ENCODE peak calls at places on chromosomes 4 and X, in six cellular contexts. Z is K562, O is GM12878, R is GM12891, M is HepG2, W is H1. V is an unnamed sample.

GRCh38 chr4:122806981-122807679 is 19.5 kb upstream of the FGF2 start:
- DNase-seq in Z (peak; percentile 26), O (no peak), R (no peak), M (no peak), W (no peak), V (no peak)

GRCh38 chr4:84279678-84280077 is 219.4 kb downstream of the NKX6-1 start:
- DNase-seq in Z (no peak), O (no peak), R (no peak), M (no peak), W (no peak), V (no peak)

GRCh38 chrX:85627363-85627762 is 247.9 kb upstream of the POF1B start:
- DNase-seq in Z (peak; percentile 1), O (no peak), R (no peak), M (no peak), W (no peak), V (no peak)

GRCh38 chr4:66564901-66565648 is 894.8 kb upstream of the EPHA5 start:
- DNase-seq in Z (no peak), O (no peak), R (no peak), M (no peak), W (no peak), V (no peak)

GRCh38 chr4:141807073-141807472 is 170.7 kb downstream of the IL15 start:
- DNase-seq in Z (no peak), O (no peak), R (no peak), M (no peak), W (no peak), V (no peak)

GRCh38 chr4:42712854-42713253 is 55.9 kb upstream of the ATP8A1 start:
- DNase-seq in Z (no peak), O (no peak), R (no peak), M (no peak), W (no peak), V (no peak)

GRCh38 chr4:157315968-157316367 is 95.4 kb downstream of the GRIA2 start:
- DNase-seq in Z (no peak), O (no peak), R (no peak), M (no peak), W (no peak), V (no peak)

GRCh38 chr4:55359397-55359916 is 13.4 kb downstream of the SRD5A3 start:
- DNase-seq in Z (no peak), O (no peak), R (no peak), M (no peak), W (peak; percentile 35), V (no peak)

GRCh38 chr4:46404961-46405360 is 15.0 kb upstream of the GABRA2 start:
- DNase-seq in Z (no peak), O (no peak), R (no peak), M (peak; percentile 10), W (peak; percentile 49), V (no peak)

GRCh38 chrX:118251251-118251650 is 94.7 kb upstream of the WDR44 start:
- DNase-seq in Z (no peak), O (no peak), R (no peak), M (no peak), W (no peak), V (no peak)

GRCh38 chr4:110622841-110623709 is at the start of gene PITX2:
- DNase-seq in Z (peak; percentile 50), O (no peak), R (no peak), M (no peak), W (peak; percentile 99), V (peak; percentile 63)

GRCh38 chr4:53591372-53591892 is at the start of gene LNX1:
- DNase-seq in Z (peak; percentile 41), O (no peak), R (no peak), M (no peak), W (peak; percentile 86), V (no peak)
- TF ChIP-seq POLR2A in Z (peak; percentile 44), O (no peak), R (no peak), M (no peak), W (peak; percentile 33), V (no peak)

GRCh38 chr4:112739442-112739841 is 102.5 kb downstream of the LARP7 start:
- DNase-seq in Z (no peak), O (no peak), R (no peak), M (no peak), W (peak; percentile 28), V (no peak)

GRCh38 chr4:112732142-112732541 is 95.2 kb downstream of the LARP7 start:
- DNase-seq in Z (no peak), O (no peak), R (no peak), M (no peak), W (peak; percentile 44), V (no peak)

GRCh38 chr4:112736718-112737135 is 99.8 kb downstream of the LARP7 start:
- DNase-seq in Z (no peak), O (peak; percentile 64), R (no peak), M (no peak), W (peak; percentile 33), V (no peak)

GRCh38 chr4:112731715-112732114 is 94.8 kb downstream of the LARP7 start:
- DNase-seq in Z (no peak), O (no peak), R (no peak), M (no peak), W (peak; percentile 37), V (no peak)

GRCh38 chr4:112735474-112735951 is 98.6 kb downstream of the LARP7 start:
- DNase-seq in Z (no peak), O (peak; percentile 69), R (no peak), M (no peak), W (no peak), V (no peak)
- TF ChIP-seq TAF1 in Z (no peak), O (no peak), R (no peak), M (no peak), W (no peak), V (no peak)

DNA sequence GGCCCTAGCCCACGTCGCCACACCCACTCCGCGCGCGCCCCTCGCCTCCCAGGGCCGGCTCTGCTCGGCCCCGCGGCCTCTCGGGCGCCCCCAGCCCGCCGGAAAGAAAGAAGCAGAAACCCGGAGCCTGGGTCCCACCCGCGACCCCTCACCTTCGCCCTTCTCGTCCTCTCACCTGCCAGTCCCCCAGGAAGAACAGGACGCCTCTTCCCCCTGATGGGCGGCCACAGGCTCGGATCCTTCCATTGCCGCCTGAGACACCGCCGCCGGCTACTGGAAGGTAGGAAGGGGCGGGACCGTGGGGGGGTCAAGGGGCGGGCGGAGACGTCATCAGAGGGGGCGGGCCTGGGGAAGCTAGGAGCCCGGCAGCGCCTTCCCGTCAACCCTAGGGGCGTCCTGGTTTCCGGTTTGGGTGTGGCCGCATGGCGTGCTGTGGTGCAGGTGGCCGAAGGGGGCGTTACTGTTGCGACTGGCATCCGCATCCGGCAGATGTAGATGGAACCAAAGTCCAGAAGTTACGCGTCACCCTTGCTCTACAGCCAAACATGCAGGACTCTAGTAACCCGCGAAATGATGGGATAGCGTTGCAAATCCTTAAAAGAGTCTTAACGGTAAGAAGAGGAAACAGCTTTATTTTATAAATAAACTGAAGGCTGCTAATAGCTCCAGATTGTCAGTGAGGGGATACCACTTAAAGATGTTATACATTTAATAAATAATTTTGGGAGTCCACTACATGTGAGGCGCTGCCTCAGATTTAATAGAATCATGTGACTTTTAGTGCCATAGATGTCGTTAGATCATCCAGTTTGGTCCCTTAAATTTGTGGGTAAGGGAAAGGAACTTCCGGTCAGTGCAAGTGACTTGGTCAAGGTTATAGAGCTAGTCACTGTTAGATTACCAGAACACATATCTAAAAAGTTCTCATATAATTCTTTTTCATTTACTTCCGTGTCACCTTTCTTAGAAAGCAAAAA is at the start of gene UBA6:
- DNase-seq in Z (peak; percentile 97), O (peak; percentile 89), R (peak; percentile 81), M (peak; percentile 96), W (peak; percentile 91), V (peak; percentile 77)
- TF ChIP-seq POLR2A in Z (peak; percentile 89), O (peak; percentile 93), R (peak; percentile 87), M (peak; percentile 86), W (peak; percentile 13), V (peak; percentile 87)

GRCh38 chrX:39875834-39876625 is 221.7 kb downstream of the BCOR start:
- DNase-seq in Z (no peak), O (no peak), R (no peak), M (no peak), W (no peak), V (no peak)
- TF ChIP-seq TAF1 in Z (no peak), O (no peak), R (no peak), M (no peak), W (no peak), V (no peak)

GRCh38 chr4:77185681-77186080 is 28.7 kb downstream of the CCNG2 start:
- DNase-seq in Z (no peak), O (no peak), R (no peak), M (no peak), W (no peak), V (no peak)
- TF ChIP-seq POLR2A in Z (no peak), O (no peak), R (no peak), M (no peak), W (no peak), V (no peak)

GRCh38 chrX:10660171-10660570 is 39.8 kb upstream of the MID1 start:
- DNase-seq in Z (no peak), O (no peak), R (no peak), M (no peak), W (no peak), V (no peak)

GRCh38 chrX:10665681-10666080 is 45.3 kb upstream of the MID1 start:
- DNase-seq in Z (no peak), O (no peak), R (no peak), M (no peak), W (no peak), V (no peak)

DNA sequence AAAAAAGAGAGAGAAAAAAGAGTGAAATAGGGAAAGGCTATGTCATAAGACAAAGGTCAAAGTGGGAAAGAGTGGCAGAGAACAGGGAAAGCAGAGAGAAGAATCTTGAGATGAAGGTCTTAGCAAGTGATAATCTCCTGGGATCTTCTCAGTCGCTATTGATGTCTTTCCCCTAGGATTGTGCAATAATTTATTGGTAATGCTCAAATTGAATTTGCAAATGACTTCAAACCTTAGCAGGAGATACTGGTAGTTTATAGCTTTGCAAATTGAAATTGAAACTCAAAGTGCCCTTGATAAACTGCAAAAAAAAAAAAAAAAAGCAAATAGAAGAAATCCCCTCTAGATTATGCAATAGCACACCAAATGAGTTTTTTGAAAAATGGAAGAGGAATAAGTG is 45.7 kb upstream of the MID1 start:
- DNase-seq in Z (no peak), O (no peak), R (no peak), M (no peak), W (no peak), V (no peak)
- TF ChIP-seq TAF1 in Z (no peak), O (no peak), R (no peak), M (no peak), W (no peak), V (no peak)

DNA sequence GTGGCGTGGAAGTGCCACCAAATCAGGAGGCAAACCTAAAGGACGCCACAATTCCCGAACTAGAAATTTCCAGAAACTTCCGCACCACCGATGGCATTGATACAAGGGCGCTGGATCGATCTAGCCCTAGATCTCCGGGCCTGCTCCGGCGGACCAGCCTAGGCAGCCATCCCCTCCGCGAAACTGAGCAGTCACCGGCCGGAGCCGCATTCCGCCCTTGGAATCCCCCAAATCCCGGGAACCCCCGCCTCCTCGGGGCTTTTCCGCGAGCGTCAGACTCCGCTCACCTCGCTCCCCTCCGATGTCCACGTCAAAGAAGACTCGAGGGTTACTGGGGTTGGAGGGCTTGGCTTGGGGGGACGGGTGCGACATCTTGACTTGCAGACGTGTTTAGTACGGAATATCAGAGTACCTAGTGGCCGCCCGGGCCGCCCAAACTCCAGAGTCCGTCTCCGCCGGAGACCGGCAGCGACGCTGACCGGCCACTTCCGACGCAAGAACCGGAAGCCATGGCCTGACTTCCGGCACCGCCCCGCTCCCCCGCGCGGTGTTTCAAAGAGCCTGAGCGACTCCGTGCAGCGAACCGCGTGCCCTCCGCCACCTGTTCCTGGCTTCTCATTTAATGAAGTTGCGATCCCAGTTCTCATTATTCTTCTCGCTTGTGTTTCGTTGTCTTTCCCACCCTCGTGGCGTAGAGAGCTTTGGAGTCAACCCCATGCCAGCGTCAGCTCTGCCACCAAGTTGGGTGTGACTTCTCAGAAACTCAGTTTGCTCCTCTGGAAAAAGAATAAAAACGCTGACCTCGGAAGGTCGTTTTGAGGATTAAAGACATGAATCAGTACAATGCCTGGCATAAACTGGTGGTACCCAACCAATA is at the start of gene PPID:
- DNase-seq in Z (peak; percentile 88), O (peak; percentile 49), R (peak; percentile 71), M (peak; percentile 77), W (peak; percentile 90), V (peak; percentile 65)
- TF ChIP-seq POLR2A in Z (peak; percentile 93), O (peak; percentile 87), R (peak; percentile 92), M (peak; percentile 87), W (no peak), V (peak; percentile 87)